ENCODE peak calls at places on chromosomes 6 and 20, in five cellular contexts. One of them, this sample, is unnamed. For H3K4me1 and H3K36me3, the result is how much of the 10 kb centered on the place peaks cover.

GRCh38 chr6:16236648-16237199 is 1.7 kb upstream of the GMPR start:
- DNase-seq in body of pancreas: peak
- DNase-seq in CD8-positive, alpha-beta T cell: no peak
- DNase-seq in Caco-2: no peak
- DNase-seq in ovary: no peak
- DNase-seq in this sample: peak

GRCh38 chr20:32685541-32686529 is 12.1 kb upstream of the C20orf203 start:
- DNase-seq in CD8-positive, alpha-beta T cell: no peak
- DNase-seq in Caco-2: peak
- DNase-seq in ovary: no peak
- DNase-seq in body of pancreas: no peak
- DNase-seq in this sample: no peak

GRCh38 chr6:28606424-28607391 is 81.0 kb downstream of the GPX5 start:
- DNase-seq in body of pancreas: peak
- DNase-seq in CD8-positive, alpha-beta T cell: no peak
- DNase-seq in ovary: peak
- DNase-seq in Caco-2: peak
- DNase-seq in this sample: no peak

GRCh38 chr6:10720229-10720959 is 2.5 kb upstream of the TMEM14C start:
- DNase-seq in body of pancreas: peak
- DNase-seq in Caco-2: no peak
- DNase-seq in ovary: peak
- DNase-seq in CD8-positive, alpha-beta T cell: peak
- DNase-seq in this sample: peak

GRCh38 chr6:4632411-4632810 is 143.8 kb upstream of the CDYL start:
- DNase-seq in CD8-positive, alpha-beta T cell: no peak
- DNase-seq in body of pancreas: no peak
- DNase-seq in Caco-2: no peak
- DNase-seq in ovary: no peak
- DNase-seq in this sample: no peak

GRCh38 chr20:50673146-50673830 is 18.1 kb downstream of the RIPOR3 start:
- DNase-seq in ovary: peak
- DNase-seq in body of pancreas: peak
- DNase-seq in Caco-2: peak
- DNase-seq in CD8-positive, alpha-beta T cell: no peak
- DNase-seq in this sample: peak

GRCh38 chr20:41014557-41015088 is 14.0 kb upstream of the TOP1 start:
- DNase-seq in body of pancreas: no peak
- DNase-seq in ovary: no peak
- DNase-seq in CD8-positive, alpha-beta T cell: no peak
- DNase-seq in Caco-2: no peak
- DNase-seq in this sample: no peak

GRCh38 chr20:63830821-63831593 is at the start of gene ZBTB46:
- DNase-seq in Caco-2: no peak
- DNase-seq in CD8-positive, alpha-beta T cell: no peak
- DNase-seq in ovary: peak
- DNase-seq in body of pancreas: peak
- DNase-seq in this sample: peak

GRCh38 chr6:131763749-131764148 is 44.1 kb upstream of the ENPP1 start:
- DNase-seq in ovary: no peak
- DNase-seq in Caco-2: no peak
- DNase-seq in body of pancreas: no peak
- DNase-seq in CD8-positive, alpha-beta T cell: no peak
- DNase-seq in this sample: no peak

GRCh38 chr6:131761762-131762067 is 46.1 kb upstream of the ENPP1 start:
- DNase-seq in CD8-positive, alpha-beta T cell: no peak
- DNase-seq in body of pancreas: no peak
- DNase-seq in ovary: no peak
- DNase-seq in Caco-2: no peak
- DNase-seq in this sample: no peak

GRCh38 chr6:131762984-131763383 is 44.8 kb upstream of the ENPP1 start:
- DNase-seq in ovary: no peak
- DNase-seq in CD8-positive, alpha-beta T cell: no peak
- DNase-seq in body of pancreas: no peak
- DNase-seq in Caco-2: no peak
- DNase-seq in this sample: no peak

GRCh38 chr6:131758920-131759319 is 48.1 kb upstream of the CTAGE9 start:
- DNase-seq in Caco-2: no peak
- DNase-seq in CD8-positive, alpha-beta T cell: no peak
- DNase-seq in ovary: no peak
- DNase-seq in body of pancreas: no peak
- DNase-seq in this sample: no peak

DNA sequence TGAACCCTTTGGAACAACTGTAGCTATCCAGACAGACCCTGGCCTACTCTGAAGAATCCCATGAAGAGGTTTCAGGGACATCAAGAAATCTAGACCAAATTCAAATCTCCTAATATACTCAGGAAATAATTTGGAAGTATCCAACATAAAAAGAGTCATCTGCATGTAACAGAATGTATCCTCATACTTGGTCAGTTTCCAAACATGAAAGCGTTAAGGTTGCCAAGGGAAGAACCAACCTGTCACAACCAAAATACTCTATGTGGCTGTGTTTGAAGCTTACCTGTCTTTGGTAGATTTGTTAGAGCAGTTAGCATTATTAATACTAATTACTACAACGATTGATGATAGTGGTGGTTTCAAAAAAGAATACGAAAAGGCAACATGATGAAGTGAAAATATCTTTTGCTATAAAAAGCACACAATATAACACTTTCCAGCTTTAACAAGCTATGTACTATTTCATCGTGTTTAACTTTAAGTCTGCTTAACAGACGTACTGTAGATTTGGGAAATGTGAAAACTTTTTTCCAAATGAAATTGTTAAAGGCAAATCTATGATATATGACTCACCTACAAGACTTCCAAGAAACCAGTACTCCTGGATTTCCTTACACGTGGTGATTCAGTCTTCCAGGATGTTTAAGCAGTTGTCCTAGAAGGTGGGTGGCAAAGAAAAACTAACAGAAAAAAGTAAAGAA is 46.6 kb upstream of the ENPP1 start:
- DNase-seq in Caco-2: no peak
- DNase-seq in ovary: no peak
- DNase-seq in body of pancreas: no peak
- DNase-seq in CD8-positive, alpha-beta T cell: no peak
- DNase-seq in this sample: no peak
- H3K4me3 ChIP-seq in Caco-2: no peak
- H3K4me3 ChIP-seq in ovary: no peak
- H3K4me3 ChIP-seq in body of pancreas: no peak
- H3K4me3 ChIP-seq in CD8-positive, alpha-beta T cell: no peak
- H3K4me3 ChIP-seq in this sample: no peak

GRCh38 chr6:109477725-109478124 is 5.3 kb downstream of the ZBTB24 start:
- DNase-seq in CD8-positive, alpha-beta T cell: no peak
- DNase-seq in ovary: no peak
- DNase-seq in body of pancreas: no peak
- DNase-seq in Caco-2: no peak
- DNase-seq in this sample: no peak
- H3K4me1 ChIP-seq in CD8-positive, alpha-beta T cell: half or more
- H3K4me1 ChIP-seq in ovary: under half
- H3K4me1 ChIP-seq in body of pancreas: half or more
- H3K4me1 ChIP-seq in Caco-2: under half
- H3K4me1 ChIP-seq in this sample: under half

GRCh38 chr6:1066449-1066848 is 245.4 kb upstream of the FOXQ1 start:
- DNase-seq in ovary: no peak
- DNase-seq in CD8-positive, alpha-beta T cell: no peak
- DNase-seq in body of pancreas: no peak
- DNase-seq in Caco-2: no peak
- DNase-seq in this sample: no peak
- H3K36me3 ChIP-seq in ovary: under half
- H3K36me3 ChIP-seq in CD8-positive, alpha-beta T cell: under half
- H3K36me3 ChIP-seq in body of pancreas: under half
- H3K36me3 ChIP-seq in Caco-2: under half
- H3K36me3 ChIP-seq in this sample: under half

DNA sequence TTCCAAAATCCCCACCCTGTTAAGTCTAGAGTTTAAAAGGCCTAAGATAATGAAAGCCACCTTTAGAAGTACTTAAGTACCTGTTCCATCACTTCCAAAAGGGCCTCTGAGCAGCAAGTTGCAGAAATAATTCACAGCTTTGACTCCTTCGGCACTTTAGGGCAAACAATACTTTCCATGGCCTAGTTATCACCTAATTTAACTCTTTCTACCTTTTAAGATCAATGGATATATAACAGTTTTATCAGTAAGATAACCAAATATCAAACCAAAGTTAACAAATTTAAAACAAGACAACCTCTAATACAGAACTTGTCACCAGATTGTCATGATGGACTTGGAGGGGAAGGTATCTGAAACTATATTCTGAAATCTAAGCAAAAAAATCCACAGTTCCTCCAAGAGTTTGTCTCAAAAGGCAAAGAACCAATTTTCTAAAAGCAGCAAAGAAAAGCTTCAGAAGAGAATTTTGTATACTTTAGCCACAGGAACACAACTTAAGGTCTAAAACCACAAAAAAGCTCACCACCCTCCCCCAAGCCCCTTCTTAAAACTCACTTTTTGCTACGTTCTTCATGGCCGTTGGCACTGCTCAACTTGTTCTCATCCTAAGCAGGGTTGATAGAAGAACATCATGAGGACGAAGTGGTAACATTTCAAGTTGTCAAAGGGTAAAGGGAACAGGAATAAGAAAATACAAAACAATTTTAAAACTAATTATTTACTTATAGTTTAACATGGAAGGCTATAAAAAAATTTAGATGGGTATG is 3.5 kb downstream of the RBM39 start:
- DNase-seq in CD8-positive, alpha-beta T cell: no peak
- DNase-seq in body of pancreas: no peak
- DNase-seq in Caco-2: no peak
- DNase-seq in ovary: no peak
- DNase-seq in this sample: no peak
- H3K4me3 ChIP-seq in CD8-positive, alpha-beta T cell: no peak
- H3K4me3 ChIP-seq in body of pancreas: no peak
- H3K4me3 ChIP-seq in Caco-2: no peak
- H3K4me3 ChIP-seq in ovary: no peak
- H3K4me3 ChIP-seq in this sample: no peak

GRCh38 chr6:44263357-44264100 is 1.8 kb downstream of the NFKBIE start:
- DNase-seq in body of pancreas: peak
- DNase-seq in CD8-positive, alpha-beta T cell: no peak
- DNase-seq in ovary: no peak
- DNase-seq in Caco-2: no peak
- DNase-seq in this sample: peak

GRCh38 chr6:44260451-44261297 is 3.3 kb upstream of the SLC35B2 start:
- DNase-seq in Caco-2: no peak
- DNase-seq in ovary: no peak
- DNase-seq in CD8-positive, alpha-beta T cell: no peak
- DNase-seq in body of pancreas: no peak
- DNase-seq in this sample: peak

GRCh38 chr6:44261581-44261980 is 3.8 kb downstream of the NFKBIE start:
- DNase-seq in ovary: no peak
- DNase-seq in body of pancreas: no peak
- DNase-seq in Caco-2: no peak
- DNase-seq in CD8-positive, alpha-beta T cell: no peak
- DNase-seq in this sample: no peak

GRCh38 chr6:44264154-44265002 is 973 bp downstream of the NFKBIE start:
- DNase-seq in Caco-2: no peak
- DNase-seq in ovary: peak
- DNase-seq in body of pancreas: no peak
- DNase-seq in CD8-positive, alpha-beta T cell: no peak
- DNase-seq in this sample: peak

GRCh38 chr6:44262467-44263356 is 2.6 kb downstream of the NFKBIE start:
- DNase-seq in body of pancreas: no peak
- DNase-seq in CD8-positive, alpha-beta T cell: no peak
- DNase-seq in Caco-2: no peak
- DNase-seq in ovary: no peak
- DNase-seq in this sample: peak
- H3K4me1 ChIP-seq in body of pancreas: under half
- H3K4me1 ChIP-seq in CD8-positive, alpha-beta T cell: under half
- H3K4me1 ChIP-seq in Caco-2: under half
- H3K4me1 ChIP-seq in ovary: under half
- H3K4me1 ChIP-seq in this sample: under half

DNA sequence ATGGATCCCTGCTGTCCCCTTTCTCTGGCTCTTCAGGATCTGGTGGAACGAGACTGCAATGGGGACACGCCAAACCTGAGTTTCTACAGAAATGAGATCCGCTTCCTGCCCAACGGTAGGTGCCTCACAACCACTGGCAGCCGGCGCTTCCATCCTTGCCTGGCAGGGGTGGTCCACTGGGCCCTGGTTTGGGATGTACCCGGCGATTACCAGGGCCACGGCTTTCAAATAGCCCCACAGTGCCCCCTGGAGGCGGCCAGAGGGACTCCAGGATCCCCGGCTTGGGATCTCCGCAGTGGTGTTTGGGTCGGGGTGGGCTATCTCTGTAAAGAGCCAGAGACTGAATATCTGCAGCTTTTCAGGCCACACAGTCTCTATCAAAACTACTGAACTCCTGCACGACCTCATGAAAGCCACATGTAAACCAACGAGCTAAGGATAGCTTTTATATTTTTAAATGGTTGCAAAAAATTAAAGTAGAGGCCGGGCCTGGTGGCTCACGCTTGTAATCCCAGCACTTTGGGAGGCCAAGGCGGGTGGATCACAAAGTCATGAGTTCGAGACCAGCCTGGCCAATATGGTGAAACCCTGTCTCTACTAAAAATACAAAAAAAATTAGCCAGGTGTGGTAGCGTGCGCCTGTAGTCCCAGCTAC is 3.7 kb downstream of the OGFR start:
- DNase-seq in ovary: peak
- DNase-seq in body of pancreas: peak
- DNase-seq in CD8-positive, alpha-beta T cell: peak
- DNase-seq in Caco-2: no peak
- DNase-seq in this sample: peak
- H3K36me3 ChIP-seq in ovary: under half
- H3K36me3 ChIP-seq in body of pancreas: under half
- H3K36me3 ChIP-seq in CD8-positive, alpha-beta T cell: under half
- H3K36me3 ChIP-seq in Caco-2: under half
- H3K36me3 ChIP-seq in this sample: under half

This sample was measured in Peyer's patch.